ENCODE peak calls at places on chromosomes 11 and 22, in four cellular contexts. G is HepG2, S is H1, Z is K562. L is an unnamed sample.

GRCh38 chr22:39135092-39135896 is 17.2 kb downstream of the CBX7 start:
- DNase-seq in G (peak), S (peak), Z (peak), L (no peak)

GRCh38 chr11:8251767-8252295 is 11.8 kb downstream of the LMO1 start:
- DNase-seq in G (no peak), S (no peak), Z (no peak), L (no peak)

GRCh38 chr11:111330234-111330893 is 32.0 kb downstream of the POU2AF3 start:
- DNase-seq in G (peak), S (no peak), Z (no peak), L (no peak)

GRCh38 chr11:59822989-59823566 is 12.5 kb upstream of the MRPL16 start:
- DNase-seq in G (peak), S (no peak), Z (peak), L (no peak)

GRCh38 chr11:66311965-66312548 is 4.8 kb downstream of the CD248 start:
- DNase-seq in G (peak), S (peak), Z (peak), L (peak)

GRCh38 chr11:104997288-104997687 is 25.7 kb downstream of the CASP5 start:
- DNase-seq in G (no peak), S (no peak), Z (no peak), L (no peak)

GRCh38 chr11:73204711-73205121 is 13.4 kb upstream of the P2RY2 start:
- DNase-seq in G (no peak), S (no peak), Z (no peak), L (no peak)

GRCh38 chr11:12189543-12190235 is 79.3 kb downstream of the MICAL2 start:
- DNase-seq in G (no peak), S (no peak), Z (no peak), L (no peak)

GRCh38 chr11:76686261-76687079 is 15.9 kb upstream of the LRRC32 start:
- DNase-seq in G (no peak), S (no peak), Z (no peak), L (no peak)

GRCh38 chr11:134276396-134277175 is 407 bp downstream of the GLB1L3 start:
- DNase-seq in G (no peak), S (peak), Z (no peak), L (no peak)

GRCh38 chr11:134275188-134275533 is 1.0 kb upstream of the GLB1L3 start:
- DNase-seq in G (no peak), S (no peak), Z (no peak), L (no peak)

GRCh38 chr11:134273317-134273712 is 2.9 kb upstream of the GLB1L3 start:
- DNase-seq in G (no peak), S (no peak), Z (no peak), L (no peak)

GRCh38 chr11:134277176-134278001 is 1.2 kb downstream of the GLB1L3 start:
- DNase-seq in G (no peak), S (peak), Z (no peak), L (no peak)

GRCh38 chr11:134275534-134276395 is at the start of gene GLB1L3:
- DNase-seq in G (no peak), S (peak), Z (peak), L (no peak)
- TF ChIP-seq MAX in G (no peak), S (peak), Z (no peak), L (no peak)

GRCh38 chr22:42614312-42615091 is at the start of gene POLDIP3:
- DNase-seq in G (peak), S (peak), Z (peak), L (peak)

GRCh38 chr22:42612336-42612735 is 2.3 kb downstream of the POLDIP3 start:
- DNase-seq in G (no peak), S (no peak), Z (no peak), L (no peak)

GRCh38 chr22:42611076-42611475 is 3.6 kb downstream of the POLDIP3 start:
- DNase-seq in G (no peak), S (no peak), Z (no peak), L (no peak)

GRCh38 chr22:42615092-42615859 is 593 bp upstream of the POLDIP3 start:
- DNase-seq in G (peak), S (peak), Z (peak), L (peak)

GRCh38 chr22:42613869-42614268 is 814 bp downstream of the POLDIP3 start:
- DNase-seq in G (no peak), S (no peak), Z (no peak), L (no peak)
- TF ChIP-seq BRCA1 in G (no peak), S (no peak), Z (no peak), L (no peak)

GRCh38 chr22:19870153-19871022 is 15.7 kb upstream of the GNB1L start:
- DNase-seq in G (peak), S (peak), Z (no peak), L (no peak)
- TF ChIP-seq CREB1 in G (no peak), S (no peak), Z (no peak), L (no peak)

GRCh38 chr22:48574776-48575566 is 1252.7 kb downstream of the BRD1 start:
- DNase-seq in G (peak), S (peak), Z (no peak), L (no peak)
- TF ChIP-seq MAX in G (peak), S (peak), Z (no peak), L (no peak)

DNA sequence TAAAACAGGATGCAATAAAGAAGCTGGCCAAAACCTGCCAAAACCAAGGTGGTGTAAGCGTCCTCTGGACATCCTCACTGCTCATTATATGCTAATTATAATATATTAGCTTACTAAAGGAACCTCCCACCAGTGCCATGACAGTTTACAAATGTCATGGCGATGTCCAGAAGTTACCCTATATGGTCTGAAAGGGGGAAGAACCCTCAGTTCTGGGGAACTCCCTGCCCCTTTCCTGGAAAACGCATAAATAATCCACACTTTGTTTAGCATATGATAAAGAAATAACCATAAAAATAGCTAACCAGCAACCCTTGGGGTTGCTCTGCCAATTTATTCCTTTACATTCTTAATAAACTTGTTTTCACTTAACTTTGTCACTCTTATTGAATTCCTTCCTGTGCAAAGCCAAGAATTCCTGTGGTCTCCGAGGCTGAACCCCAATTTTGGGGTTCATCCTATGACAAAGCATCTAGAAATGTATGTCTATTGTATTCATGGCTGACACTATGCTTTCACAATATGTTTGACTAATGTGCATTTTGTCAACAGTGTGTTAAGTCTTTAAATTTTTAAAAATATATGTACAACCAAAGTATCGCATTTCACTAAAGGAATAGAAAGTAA is 25.2 kb downstream of the LGR4 start:
- DNase-seq in G (no peak), S (no peak), Z (no peak), L (no peak)
- TF ChIP-seq BRCA1 in G (no peak), S (no peak), Z (no peak), L (no peak)

GRCh38 chr11:24386551-24387404 is 110.1 kb upstream of the LUZP2 start:
- DNase-seq in G (peak), S (no peak), Z (no peak), L (no peak)
- TF ChIP-seq CREB1 in G (no peak), S (no peak), Z (no peak), L (no peak)

DNA sequence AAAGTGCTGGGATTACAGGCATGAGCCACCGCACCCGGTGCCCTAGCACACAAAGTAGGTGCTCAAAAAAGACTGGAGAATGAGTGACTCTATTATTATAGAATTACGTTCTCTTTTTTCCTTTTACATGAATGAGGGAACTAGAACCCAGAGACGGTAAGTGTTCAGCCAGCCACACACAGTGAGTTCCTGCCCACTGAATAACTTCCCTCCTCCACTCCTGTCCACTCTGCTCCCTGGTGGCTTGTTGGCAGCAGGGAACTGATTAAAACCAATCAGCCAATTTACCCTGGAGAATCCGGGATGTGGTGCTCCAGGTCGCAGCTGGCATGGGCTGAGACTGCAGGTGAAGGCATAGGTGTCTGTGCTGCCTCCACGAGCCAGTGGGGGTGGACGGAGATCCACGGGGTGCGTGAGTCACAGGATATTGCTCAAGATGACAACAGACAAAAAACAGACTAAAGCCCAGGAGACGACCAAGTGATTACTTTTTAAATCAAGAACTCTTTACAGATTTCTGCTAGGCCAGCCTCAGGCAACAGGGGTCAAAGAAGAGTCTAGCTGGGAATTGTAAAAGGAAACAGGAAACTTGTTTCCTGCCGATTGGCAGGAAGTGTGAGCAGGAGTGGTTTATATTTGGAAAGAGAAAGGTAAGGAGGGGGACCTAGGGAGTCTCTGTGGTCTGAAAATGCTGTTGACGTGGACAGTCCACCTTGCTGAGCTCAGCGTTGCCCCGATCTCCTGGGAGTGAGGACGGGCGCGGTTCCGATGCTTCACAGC is 95.2 kb upstream of the TP53I11 start:
- DNase-seq in G (no peak), S (no peak), Z (no peak), L (no peak)
- TF ChIP-seq MAX in G (no peak), S (no peak), Z (no peak), L (no peak)